ENCODE peak calls at places on chromosome 16, in four cellular contexts. One of them, this sample, is unnamed.

GRCh38 chr16:71287903-71288302 is 1.3 kb downstream of the CMTR2 start:
- DNase-seq in body of pancreas: no peak
- DNase-seq in GM12865: no peak
- DNase-seq in stimulated activated CD4-positive, alpha-beta T cell treated with anti-CD3 and anti-CD28 coated beads, Interleukin-1b, Interleukin-23, amount 100 ng/mL, for 1 hour: no peak
- DNase-seq in this sample: no peak

GRCh38 chr16:80058236-80058635 is 457.7 kb upstream of the MAF start:
- DNase-seq in stimulated activated CD4-positive, alpha-beta T cell treated with anti-CD3 and anti-CD28 coated beads, Interleukin-1b, Interleukin-23, amount 100 ng/mL, for 1 hour: no peak
- DNase-seq in body of pancreas: peak; percentile 21
- DNase-seq in GM12865: no peak
- DNase-seq in this sample: no peak

GRCh38 chr16:77715145-77715544 is 7.2 kb upstream of the NUDT7 start:
- DNase-seq in stimulated activated CD4-positive, alpha-beta T cell treated with anti-CD3 and anti-CD28 coated beads, Interleukin-1b, Interleukin-23, amount 100 ng/mL, for 1 hour: no peak
- DNase-seq in GM12865: no peak
- DNase-seq in body of pancreas: no peak
- DNase-seq in this sample: no peak

GRCh38 chr16:77434022-77434364 is 841 bp downstream of the ADAMTS18 start:
- DNase-seq in body of pancreas: no peak
- DNase-seq in stimulated activated CD4-positive, alpha-beta T cell treated with anti-CD3 and anti-CD28 coated beads, Interleukin-1b, Interleukin-23, amount 100 ng/mL, for 1 hour: no peak
- DNase-seq in GM12865: no peak
- DNase-seq in this sample: no peak

GRCh38 chr16:379183-379960 is 2.4 kb downstream of the PGAP6 start:
- DNase-seq in stimulated activated CD4-positive, alpha-beta T cell treated with anti-CD3 and anti-CD28 coated beads, Interleukin-1b, Interleukin-23, amount 100 ng/mL, for 1 hour: no peak
- DNase-seq in body of pancreas: peak; percentile 98
- DNase-seq in GM12865: no peak
- DNase-seq in this sample: no peak

GRCh38 chr16:56910654-56911539 is 21.0 kb upstream of the HERPUD1 start:
- DNase-seq in GM12865: peak; percentile 65
- DNase-seq in body of pancreas: no peak
- DNase-seq in stimulated activated CD4-positive, alpha-beta T cell treated with anti-CD3 and anti-CD28 coated beads, Interleukin-1b, Interleukin-23, amount 100 ng/mL, for 1 hour: no peak
- DNase-seq in this sample: no peak

GRCh38 chr16:1445518-1446197 is 1.3 kb upstream of the CCDC154 start:
- DNase-seq in GM12865: no peak
- DNase-seq in stimulated activated CD4-positive, alpha-beta T cell treated with anti-CD3 and anti-CD28 coated beads, Interleukin-1b, Interleukin-23, amount 100 ng/mL, for 1 hour: no peak
- DNase-seq in body of pancreas: no peak
- DNase-seq in this sample: no peak

GRCh38 chr16:19284207-19284606 is 1.3 kb upstream of the CLEC19A start:
- DNase-seq in GM12865: no peak
- DNase-seq in body of pancreas: peak; percentile 92
- DNase-seq in stimulated activated CD4-positive, alpha-beta T cell treated with anti-CD3 and anti-CD28 coated beads, Interleukin-1b, Interleukin-23, amount 100 ng/mL, for 1 hour: no peak
- DNase-seq in this sample: no peak

GRCh38 chr16:12079411-12079965 is 103.0 kb downstream of the SNX29 start:
- DNase-seq in GM12865: no peak
- DNase-seq in body of pancreas: no peak
- DNase-seq in stimulated activated CD4-positive, alpha-beta T cell treated with anti-CD3 and anti-CD28 coated beads, Interleukin-1b, Interleukin-23, amount 100 ng/mL, for 1 hour: no peak
- DNase-seq in this sample: no peak

GRCh38 chr16:14364386-14365199 is 265.5 kb downstream of the PARN start:
- DNase-seq in GM12865: no peak
- DNase-seq in body of pancreas: no peak
- DNase-seq in stimulated activated CD4-positive, alpha-beta T cell treated with anti-CD3 and anti-CD28 coated beads, Interleukin-1b, Interleukin-23, amount 100 ng/mL, for 1 hour: no peak
- DNase-seq in this sample: no peak

GRCh38 chr16:89841275-89841674 is 13.0 kb downstream of the SPIRE2 start:
- DNase-seq in GM12865: peak; percentile 61
- DNase-seq in stimulated activated CD4-positive, alpha-beta T cell treated with anti-CD3 and anti-CD28 coated beads, Interleukin-1b, Interleukin-23, amount 100 ng/mL, for 1 hour: no peak
- DNase-seq in body of pancreas: no peak
- DNase-seq in this sample: no peak

GRCh38 chr16:50227120-50227519 is 39.2 kb upstream of the ADCY7 start:
- DNase-seq in body of pancreas: no peak
- DNase-seq in stimulated activated CD4-positive, alpha-beta T cell treated with anti-CD3 and anti-CD28 coated beads, Interleukin-1b, Interleukin-23, amount 100 ng/mL, for 1 hour: no peak
- DNase-seq in GM12865: no peak
- DNase-seq in this sample: no peak

GRCh38 chr16:72837846-72838661 is 209.9 kb downstream of the ZFHX3 start:
- DNase-seq in GM12865: no peak
- DNase-seq in stimulated activated CD4-positive, alpha-beta T cell treated with anti-CD3 and anti-CD28 coated beads, Interleukin-1b, Interleukin-23, amount 100 ng/mL, for 1 hour: no peak
- DNase-seq in body of pancreas: no peak
- DNase-seq in this sample: no peak

GRCh38 chr16:53948734-53949430 is 244.9 kb downstream of the FTO start:
- DNase-seq in body of pancreas: no peak
- DNase-seq in GM12865: no peak
- DNase-seq in stimulated activated CD4-positive, alpha-beta T cell treated with anti-CD3 and anti-CD28 coated beads, Interleukin-1b, Interleukin-23, amount 100 ng/mL, for 1 hour: no peak
- DNase-seq in this sample: no peak

GRCh38 chr16:54067317-54068065 is 219.1 kb downstream of the IRX3 start:
- DNase-seq in GM12865: no peak
- DNase-seq in stimulated activated CD4-positive, alpha-beta T cell treated with anti-CD3 and anti-CD28 coated beads, Interleukin-1b, Interleukin-23, amount 100 ng/mL, for 1 hour: no peak
- DNase-seq in body of pancreas: no peak
- DNase-seq in this sample: no peak

GRCh38 chr16:2288701-2289100 is 20.8 kb upstream of the RNPS1 start:
- DNase-seq in body of pancreas: no peak
- DNase-seq in GM12865: no peak
- DNase-seq in stimulated activated CD4-positive, alpha-beta T cell treated with anti-CD3 and anti-CD28 coated beads, Interleukin-1b, Interleukin-23, amount 100 ng/mL, for 1 hour: no peak
- DNase-seq in this sample: no peak

GRCh38 chr16:15046692-15047376 is 9.0 kb downstream of the NTAN1 start:
- DNase-seq in stimulated activated CD4-positive, alpha-beta T cell treated with anti-CD3 and anti-CD28 coated beads, Interleukin-1b, Interleukin-23, amount 100 ng/mL, for 1 hour: no peak
- DNase-seq in body of pancreas: no peak
- DNase-seq in GM12865: no peak
- DNase-seq in this sample: no peak

GRCh38 chr16:4303973-4304372 is 11.9 kb upstream of the GLIS2 start:
- DNase-seq in GM12865: no peak
- DNase-seq in body of pancreas: no peak
- DNase-seq in stimulated activated CD4-positive, alpha-beta T cell treated with anti-CD3 and anti-CD28 coated beads, Interleukin-1b, Interleukin-23, amount 100 ng/mL, for 1 hour: no peak
- DNase-seq in this sample: no peak

GRCh38 chr16:56029026-56029425 is 153.9 kb upstream of the CES5A start:
- DNase-seq in GM12865: no peak
- DNase-seq in body of pancreas: no peak
- DNase-seq in stimulated activated CD4-positive, alpha-beta T cell treated with anti-CD3 and anti-CD28 coated beads, Interleukin-1b, Interleukin-23, amount 100 ng/mL, for 1 hour: no peak
- DNase-seq in this sample: no peak

GRCh38 chr16:20901441-20902112 is 1.0 kb downstream of the LYRM1 start:
- DNase-seq in stimulated activated CD4-positive, alpha-beta T cell treated with anti-CD3 and anti-CD28 coated beads, Interleukin-1b, Interleukin-23, amount 100 ng/mL, for 1 hour: no peak
- DNase-seq in GM12865: peak; percentile 76
- DNase-seq in body of pancreas: peak; percentile 50
- DNase-seq in this sample: no peak

GRCh38 chr16:66003196-66003595 is 363.3 kb upstream of the CDH5 start:
- DNase-seq in GM12865: no peak
- DNase-seq in body of pancreas: no peak
- DNase-seq in stimulated activated CD4-positive, alpha-beta T cell treated with anti-CD3 and anti-CD28 coated beads, Interleukin-1b, Interleukin-23, amount 100 ng/mL, for 1 hour: no peak
- DNase-seq in this sample: no peak

GRCh38 chr16:73152731-73153130 is 104.8 kb upstream of the ZFHX3 start:
- DNase-seq in stimulated activated CD4-positive, alpha-beta T cell treated with anti-CD3 and anti-CD28 coated beads, Interleukin-1b, Interleukin-23, amount 100 ng/mL, for 1 hour: no peak
- DNase-seq in GM12865: no peak
- DNase-seq in body of pancreas: no peak
- DNase-seq in this sample: no peak

GRCh38 chr16:79211581-79211980 is 389.0 kb downstream of the MAF start:
- DNase-seq in stimulated activated CD4-positive, alpha-beta T cell treated with anti-CD3 and anti-CD28 coated beads, Interleukin-1b, Interleukin-23, amount 100 ng/mL, for 1 hour: no peak
- DNase-seq in body of pancreas: no peak
- DNase-seq in GM12865: no peak
- DNase-seq in this sample: no peak

GRCh38 chr16:58506241-58507194 is 6.6 kb downstream of the NDRG4 start:
- DNase-seq in body of pancreas: no peak
- DNase-seq in stimulated activated CD4-positive, alpha-beta T cell treated with anti-CD3 and anti-CD28 coated beads, Interleukin-1b, Interleukin-23, amount 100 ng/mL, for 1 hour: no peak
- DNase-seq in GM12865: no peak
- DNase-seq in this sample: no peak

GRCh38 chr16:25066747-25067631 is 44.6 kb upstream of the LCMT1 start:
- DNase-seq in body of pancreas: peak; percentile 86
- DNase-seq in stimulated activated CD4-positive, alpha-beta T cell treated with anti-CD3 and anti-CD28 coated beads, Interleukin-1b, Interleukin-23, amount 100 ng/mL, for 1 hour: peak; percentile 52
- DNase-seq in GM12865: peak; percentile 88
- DNase-seq in this sample: no peak

GRCh38 chr16:28291651-28292626 is at the start of gene SBK1:
- DNase-seq in stimulated activated CD4-positive, alpha-beta T cell treated with anti-CD3 and anti-CD28 coated beads, Interleukin-1b, Interleukin-23, amount 100 ng/mL, for 1 hour: peak; percentile 68
- DNase-seq in body of pancreas: peak; percentile 86
- DNase-seq in GM12865: peak; percentile 83
- DNase-seq in this sample: peak; percentile 28

GRCh38 chr16:89122322-89122831 is 28.7 kb downstream of the ACSF3 start:
- DNase-seq in GM12865: peak; percentile 68
- DNase-seq in stimulated activated CD4-positive, alpha-beta T cell treated with anti-CD3 and anti-CD28 coated beads, Interleukin-1b, Interleukin-23, amount 100 ng/mL, for 1 hour: peak; percentile 16
- DNase-seq in body of pancreas: no peak
- DNase-seq in this sample: no peak

GRCh38 chr16:1163567-1164055 is 10.7 kb downstream of the CACNA1H start:
- DNase-seq in body of pancreas: no peak
- DNase-seq in stimulated activated CD4-positive, alpha-beta T cell treated with anti-CD3 and anti-CD28 coated beads, Interleukin-1b, Interleukin-23, amount 100 ng/mL, for 1 hour: no peak
- DNase-seq in GM12865: no peak
- DNase-seq in this sample: no peak

GRCh38 chr16:86031141-86031678 is 132.2 kb downstream of the IRF8 start:
- DNase-seq in stimulated activated CD4-positive, alpha-beta T cell treated with anti-CD3 and anti-CD28 coated beads, Interleukin-1b, Interleukin-23, amount 100 ng/mL, for 1 hour: no peak
- DNase-seq in body of pancreas: peak; percentile 0
- DNase-seq in GM12865: no peak
- DNase-seq in this sample: no peak

GRCh38 chr16:72963921-72964320 is 84.0 kb downstream of the ZFHX3 start:
- DNase-seq in GM12865: no peak
- DNase-seq in stimulated activated CD4-positive, alpha-beta T cell treated with anti-CD3 and anti-CD28 coated beads, Interleukin-1b, Interleukin-23, amount 100 ng/mL, for 1 hour: no peak
- DNase-seq in body of pancreas: no peak
- DNase-seq in this sample: no peak

GRCh38 chr16:87389245-87389644 is 2.9 kb upstream of the MAP1LC3B start:
- DNase-seq in body of pancreas: no peak
- DNase-seq in stimulated activated CD4-positive, alpha-beta T cell treated with anti-CD3 and anti-CD28 coated beads, Interleukin-1b, Interleukin-23, amount 100 ng/mL, for 1 hour: no peak
- DNase-seq in GM12865: no peak
- DNase-seq in this sample: no peak

GRCh38 chr16:4487955-4488481 is 11.8 kb downstream of the HMOX2 start:
- DNase-seq in body of pancreas: peak; percentile 41
- DNase-seq in stimulated activated CD4-positive, alpha-beta T cell treated with anti-CD3 and anti-CD28 coated beads, Interleukin-1b, Interleukin-23, amount 100 ng/mL, for 1 hour: no peak
- DNase-seq in GM12865: no peak
- DNase-seq in this sample: no peak